ENCODE peak calls at places on chromosomes 1 and 21, in eight cellular contexts. X is A673; W is NCI-H1417; N is posterior vena cava; S is iPS-NIHi11; I is endothelial cell; L is activated CD4-positive, alpha-beta T cell treated with anti-CD3 and anti-CD28 coated beads for 48 hours; O is activated T-cell treated with anti-CD3 and anti-CD28 coated beads, Interleukin-2, amount 50 U/mL, for 72 hours. F is an unnamed sample.

GRCh38 chr1:169821500-169821899 is 26.8 kb upstream of the METTL18 start:
- DNase-seq in W (no peak), X (no peak), S (no peak), O (no peak), L (no peak), I (no peak), N (no peak), F (no peak)

GRCh38 chr21:44289381-44290010 is 3.8 kb downstream of the AIRE start:
- DNase-seq in N (no peak), X (no peak), O (no peak), S (no peak), I (no peak), L (no peak), W (no peak), F (no peak)

GRCh38 chr1:54336121-54336520 is 70.1 kb downstream of the SSBP3 start:
- DNase-seq in S (no peak), W (no peak), O (no peak), I (no peak), L (no peak), X (no peak), N (no peak), F (no peak)

GRCh38 chr1:110565565-110565964 is 40.6 kb downstream of the KCNA2 start:
- DNase-seq in O (no peak), I (no peak), S (no peak), X (peak; percentile 10), L (no peak), N (no peak), W (no peak), F (no peak)

GRCh38 chr1:88923224-88923623 is 31.9 kb upstream of the GTF2B start:
- DNase-seq in O (no peak), W (no peak), N (no peak), I (no peak), X (no peak), L (no peak), S (no peak), F (no peak)

GRCh38 chr1:2989976-2990375 is 31.3 kb upstream of the ACTRT2 start:
- DNase-seq in N (peak; percentile 71), W (no peak), L (no peak), X (no peak), S (no peak), I (no peak), O (no peak), F (no peak)

GRCh38 chr1:215987092-215987855 is 420.2 kb downstream of the KCTD3 start:
- DNase-seq in I (no peak), O (no peak), S (no peak), X (no peak), W (no peak), N (no peak), L (no peak), F (no peak)

GRCh38 chr1:14693996-14694395 is 95.5 kb downstream of the KAZN start:
- DNase-seq in O (no peak), X (no peak), W (no peak), L (no peak), S (no peak), I (no peak), N (no peak), F (no peak)

GRCh38 chr1:98398649-98399048 is 262.9 kb upstream of the SNX7 start:
- DNase-seq in S (no peak), N (no peak), X (no peak), I (no peak), O (no peak), L (no peak), W (no peak), F (no peak)

GRCh38 chr1:244835276-244836134 is at the start of gene COX20:
- DNase-seq in O (peak; percentile 90), X (peak; percentile 95), I (peak; percentile 82), S (peak; percentile 83), L (peak; percentile 91), N (peak; percentile 97), W (peak; percentile 89), F (peak; percentile 88)

GRCh38 chr1:85275701-85276289 is 637 bp downstream of the BCL10 start:
- DNase-seq in X (no peak), O (no peak), S (no peak), W (peak; percentile 40), L (no peak), N (no peak), I (no peak), F (no peak)

GRCh38 chr21:43718872-43719747 is at the start of gene PDXK:
- DNase-seq in L (peak; percentile 80), N (peak; percentile 97), X (peak; percentile 84), O (peak; percentile 85), I (peak; percentile 85), S (peak; percentile 95), W (peak; percentile 93), F (peak; percentile 84)

GRCh38 chr1:34147301-34147700 is 17.7 kb downstream of the CSMD2 start:
- DNase-seq in I (no peak), X (no peak), L (no peak), O (no peak), W (no peak), S (no peak), N (no peak), F (no peak)

GRCh38 chr1:184366992-184367391 is 19.8 kb upstream of the C1orf21 start:
- DNase-seq in S (no peak), I (no peak), O (no peak), W (no peak), X (peak; percentile 58), N (no peak), L (no peak), F (no peak)

GRCh38 chr21:27817061-27817460 is 850.2 kb upstream of the ADAMTS5 start:
- DNase-seq in O (no peak), L (no peak), W (no peak), I (no peak), N (no peak), S (no peak), X (no peak), F (no peak)